ENCODE peak calls at places on chromosomes 7 and 10, in six cellular contexts. E is GM23338, A is left ventricle myocardium inferior, M is cardiac fibroblast, L is gastrocnemius medialis, W is brain microvascular endothelial cell. P is an unnamed sample.

GRCh38 chr7:29609162-29610030 is 45.8 kb downstream of the PRR15 start:
- DNase-seq in L (no peak), W (no peak), A (no peak), E (peak; percentile 91), M (peak; percentile 75), P (no peak)

GRCh38 chr7:54813398-54813797 is 54.4 kb upstream of the SEC61G start:
- DNase-seq in L (peak; percentile 55), A (peak; percentile 43), E (no peak), W (no peak), M (no peak), P (no peak)

GRCh38 chr10:15347205-15347604 is 23.9 kb downstream of the FAM171A1 start:
- DNase-seq in L (no peak), W (no peak), E (no peak), A (no peak), M (no peak), P (no peak)

GRCh38 chr10:84798333-84798732 is 469.9 kb downstream of the CCSER2 start:
- DNase-seq in E (no peak), A (no peak), M (no peak), W (no peak), L (no peak), P (no peak)

GRCh38 chr7:5689118-5689517 is 92.3 kb downstream of the RNF216 start:
- DNase-seq in L (no peak), E (no peak), W (peak; percentile 23), M (peak; percentile 79), A (no peak), P (no peak)

GRCh38 chr10:11150876-11151275 is 133.2 kb downstream of the CELF2 start:
- DNase-seq in E (no peak), A (no peak), W (no peak), M (no peak), L (no peak), P (no peak)

GRCh38 chr10:1628757-1629156 is 108.6 kb downstream of the ADARB2 start:
- DNase-seq in W (no peak), A (no peak), L (no peak), M (no peak), E (no peak), P (no peak)

GRCh38 chr10:117074621-117075020 is 63.4 kb downstream of the VAX1 start:
- DNase-seq in E (peak; percentile 51), L (no peak), W (no peak), A (no peak), M (no peak), P (no peak)

GRCh38 chr7:24869572-24869971 is 110.4 kb downstream of the OSBPL3 start:
- DNase-seq in A (no peak), L (no peak), W (no peak), M (no peak), E (no peak), P (no peak)

GRCh38 chr7:129433823-129434171 is 435 bp upstream of the STRIP2 start:
- DNase-seq in L (no peak), M (no peak), W (no peak), E (peak; percentile 88), A (no peak), P (no peak)

GRCh38 chr10:124743188-124744046 is 761 bp downstream of the FAM53B start:
- DNase-seq in M (peak; percentile 47), E (peak; percentile 50), A (no peak), W (peak; percentile 16), L (peak; percentile 62), P (peak; percentile 54)

GRCh38 chr10:75396861-75397570 is 4.5 kb downstream of the ZNF503 start:
- DNase-seq in L (no peak), M (peak; percentile 23), A (peak; percentile 29), W (no peak), E (peak; percentile 63), P (peak; percentile 59)

GRCh38 chr7:94620703-94621118 is 35.2 kb downstream of the SGCE start:
- DNase-seq in A (peak; percentile 74), L (peak; percentile 95), E (no peak), M (peak; percentile 95), W (peak; percentile 86), P (peak; percentile 55)

GRCh38 chr10:71848325-71849277 is 2.5 kb downstream of the PSAP start:
- DNase-seq in W (no peak), L (no peak), E (peak; percentile 27), M (peak; percentile 68), A (no peak), P (no peak)

GRCh38 chr10:102975483-102976057 is 57.5 kb downstream of the CNNM2 start:
- DNase-seq in L (no peak), M (no peak), W (no peak), A (no peak), E (no peak), P (no peak)

GRCh38 chr10:99661370-99661749 is 2.1 kb downstream of the ENTPD7 start:
- DNase-seq in A (no peak), M (peak; percentile 94), E (no peak), L (no peak), W (peak; percentile 78), P (no peak)

GRCh38 chr7:133940368-133940767 is 186.8 kb upstream of the LRGUK start:
- DNase-seq in M (no peak), W (no peak), L (no peak), E (no peak), A (no peak), P (no peak)

GRCh38 chr10:29608062-29608461 is 26.7 kb downstream of the SVIL start:
- DNase-seq in W (no peak), E (peak; percentile 18), L (peak; percentile 93), M (no peak), A (peak; percentile 67), P (no peak)

GRCh38 chr10:127148066-127148932 is 48.1 kb downstream of the INSYN2A start:
- DNase-seq in M (peak; percentile 94), E (no peak), A (no peak), W (peak; percentile 91), L (no peak), P (no peak)

GRCh38 chr7:43278088-43278644 is 165.7 kb downstream of the HECW1 start:
- DNase-seq in E (no peak), M (no peak), W (no peak), L (no peak), A (no peak), P (no peak)

GRCh38 chr10:34433241-34434076 is 381.6 kb downstream of the PARD3 start:
- DNase-seq in E (no peak), A (no peak), M (peak; percentile 93), W (peak; percentile 30), L (no peak), P (no peak)

GRCh38 chr7:154757756-154758155 is 245.2 kb downstream of the PAXIP1 start:
- DNase-seq in L (no peak), E (no peak), M (no peak), A (no peak), W (no peak), P (no peak)

GRCh38 chr10:54372164-54372563 is 428.9 kb downstream of the PCDH15 start:
- DNase-seq in A (no peak), E (no peak), M (no peak), W (no peak), L (no peak), P (no peak)

DNA sequence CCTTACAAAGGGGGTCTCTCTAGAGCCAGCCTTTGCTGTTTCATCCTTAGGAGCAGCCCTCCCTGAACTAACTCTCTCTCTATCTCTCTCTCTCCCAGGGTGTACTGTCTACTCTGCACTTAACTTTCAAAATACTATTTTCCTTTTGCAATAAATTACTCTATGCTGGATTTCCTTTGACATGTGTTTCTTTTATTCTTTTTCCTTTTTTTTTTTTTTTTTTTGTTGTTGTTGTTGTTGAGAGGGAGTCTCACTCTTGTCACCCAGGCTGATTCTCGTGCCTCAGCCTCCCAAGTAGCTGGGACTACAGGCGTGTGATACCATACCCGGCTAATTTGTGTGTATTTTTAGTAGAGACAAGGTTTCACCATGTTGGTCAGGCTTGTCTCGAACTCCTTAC is 1.5 kb upstream of the ZNF3 start:
- DNase-seq in A (no peak), L (no peak), E (no peak), W (no peak), M (no peak), P (no peak)
- H3K4me3 ChIP-seq in A (peak overlapping the region; percentile 77), L (no peak overlapping the region), E (peak overlapping the region; percentile 94), W (no peak overlapping the region), M (no peak overlapping the region), P (no peak overlapping the region)

GRCh38 chr10:59903871-59904270 is 2.5 kb downstream of the CCDC6 start:
- DNase-seq in M (peak; percentile 33), A (no peak), L (no peak), E (no peak), W (no peak), P (no peak)
- H3K4me3 ChIP-seq in M (no peak overlapping the region), A (peak overlapping the region; percentile 98), L (no peak overlapping the region), E (peak overlapping the region; percentile 77), W (no peak overlapping the region), P (peak overlapping the region; percentile 95)

DNA sequence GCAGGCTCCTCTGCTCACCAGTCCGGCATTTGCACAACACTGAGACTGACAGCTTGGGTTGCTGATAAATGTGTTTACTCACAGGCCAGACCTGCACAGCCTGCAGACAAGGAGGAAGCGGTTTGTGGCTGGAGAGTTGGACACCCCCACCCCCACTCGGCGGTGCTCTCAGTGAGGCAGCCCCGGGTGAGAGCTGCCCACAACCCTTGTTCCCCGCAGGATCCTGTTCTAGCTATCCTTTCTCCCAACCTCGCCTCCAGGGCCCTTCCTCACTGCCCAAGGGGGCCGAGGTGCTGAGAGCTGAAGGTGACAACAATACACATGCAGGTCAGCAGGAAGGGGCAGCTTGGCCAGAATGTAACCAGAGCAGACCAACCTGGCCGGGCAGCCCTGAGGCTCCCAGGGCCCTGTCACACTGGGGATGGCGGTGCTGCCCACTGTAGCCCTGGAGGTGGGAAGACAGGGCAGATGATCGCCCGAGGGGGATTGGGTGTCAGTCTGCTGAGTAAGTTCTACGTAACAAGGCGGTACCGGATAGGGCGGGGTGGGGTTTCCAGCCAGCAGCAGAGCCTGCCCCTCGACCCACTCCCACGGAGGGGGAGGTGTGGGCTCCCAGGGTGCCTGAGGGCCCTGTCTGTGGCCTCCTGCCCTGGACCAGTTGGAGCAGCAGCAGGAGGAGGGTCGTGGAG is 2.1 kb upstream of the ADAM8 start:
- DNase-seq in E (no peak), A (peak; percentile 56), L (peak; percentile 38), W (peak; percentile 42), M (peak; percentile 44), P (no peak)
- H3K4me3 ChIP-seq in E (no peak overlapping the region), A (no peak overlapping the region), L (no peak overlapping the region), W (no peak overlapping the region), M (no peak overlapping the region), P (no peak overlapping the region)

GRCh38 chr10:132366006-132366405 is 31.0 kb upstream of the PWWP2B start:
- DNase-seq in E (no peak), L (no peak), A (no peak), M (no peak), W (no peak), P (no peak)

GRCh38 chr10:132365102-132365501 is 31.9 kb upstream of the PWWP2B start:
- DNase-seq in M (no peak), W (no peak), A (no peak), L (no peak), E (no peak), P (no peak)

GRCh38 chr10:132363921-132364593 is 32.1 kb downstream of the LRRC27 start:
- DNase-seq in L (no peak), M (peak; percentile 31), E (no peak), A (no peak), W (no peak), P (no peak)

GRCh38 chr10:132364594-132364970 is 32.4 kb upstream of the PWWP2B start:
- DNase-seq in M (no peak), L (no peak), A (no peak), W (no peak), E (no peak), P (no peak)

DNA sequence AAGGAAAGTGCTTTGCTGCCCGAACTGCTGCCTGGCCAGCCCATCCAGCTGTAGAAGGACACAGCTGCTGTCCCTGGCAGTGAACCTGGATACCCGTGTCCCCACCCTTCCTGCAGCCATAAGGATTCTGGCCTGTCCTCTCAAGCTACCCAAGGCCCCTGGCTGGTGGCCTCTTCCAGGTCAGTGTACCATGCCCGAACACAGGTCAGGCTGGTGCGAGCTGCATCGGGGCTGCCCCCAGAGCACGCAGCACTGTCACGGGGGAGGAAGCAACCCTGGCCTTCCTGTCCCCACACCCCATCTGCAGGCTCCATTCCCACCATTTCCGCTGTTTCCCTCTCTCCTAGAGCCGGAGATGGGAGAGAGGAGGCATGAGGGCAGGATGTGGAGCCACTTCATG is 30.5 kb upstream of the PWWP2B start:
- DNase-seq in W (no peak), E (no peak), M (no peak), L (no peak), A (no peak), P (no peak)
- H3K4me3 ChIP-seq in W (no peak overlapping the region), E (no peak overlapping the region), M (no peak overlapping the region), L (no peak overlapping the region), A (no peak overlapping the region), P (no peak overlapping the region)

P was measured in ovary.